ENCODE peak calls at places on chromosomes 16 and 17, in ten cellular contexts. P, J, X, Y, Q, G, W, O, H and N are unnamed samples.

GRCh38 chr17:48593840-48594411 is 347 bp upstream of the HOXB5 start:
- DNase-seq in P (peak; percentile 80), J (no peak), X (peak; percentile 86), Y (no peak), Q (peak; percentile 94), G (peak; percentile 78), W (peak; percentile 76), O (peak; percentile 99), H (peak; percentile 72), N (peak; percentile 79)

GRCh38 chr16:66474750-66475199 is 47.7 kb downstream of the BEAN1 start:
- DNase-seq in P (no peak), J (no peak), X (peak; percentile 49), Y (no peak), Q (no peak), G (peak; percentile 34), W (peak; percentile 40), O (peak; percentile 48), H (no peak), N (peak; percentile 27)

GRCh38 chr17:36463916-36464764 is 22.3 kb upstream of the ZNHIT3 start:
- DNase-seq in P (peak; percentile 90), J (peak; percentile 83), X (no peak), Y (no peak), Q (peak; percentile 88), G (no peak), W (no peak), O (peak; percentile 100), H (peak; percentile 22), N (peak; percentile 69)

GRCh38 chr17:35630530-35631148 is 43.5 kb downstream of the AP2B1 start:
- DNase-seq in P (peak; percentile 45), J (peak; percentile 93), X (no peak), Y (no peak), Q (no peak), G (no peak), W (no peak), O (no peak), H (no peak), N (no peak)

GRCh38 chr16:1552129-1552528 is 18.7 kb downstream of the TMEM204 start:
- DNase-seq in P (no peak), J (no peak), X (no peak), Y (no peak), Q (peak; percentile 73), G (no peak), W (no peak), O (no peak), H (no peak), N (no peak)

GRCh38 chr17:28189667-28190066 is 129.3 kb upstream of the TMEM97 start:
- DNase-seq in P (peak; percentile 17), J (no peak), X (no peak), Y (no peak), Q (no peak), G (no peak), W (no peak), O (no peak), H (no peak), N (no peak)

GRCh38 chr17:64196626-64197025 is 66.4 kb downstream of the TEX2 start:
- DNase-seq in P (peak; percentile 93), J (peak; percentile 84), X (no peak), Y (no peak), Q (no peak), G (no peak), W (no peak), O (no peak), H (no peak), N (no peak)

GRCh38 chr16:19595043-19595767 is 39.7 kb downstream of the VPS35L start:
- DNase-seq in P (peak; percentile 87), J (peak; percentile 89), X (no peak), Y (no peak), Q (no peak), G (no peak), W (no peak), O (no peak), H (no peak), N (no peak)

GRCh38 chr17:75110307-75110937 is 653 bp downstream of the ARMC7 start:
- DNase-seq in P (no peak), J (no peak), X (no peak), Y (no peak), Q (peak; percentile 82), G (no peak), W (peak; percentile 10), O (peak; percentile 90), H (no peak), N (peak; percentile 51)

GRCh38 chr17:80832266-80832676 is 159.4 kb upstream of the CHMP6 start:
- DNase-seq in P (peak; percentile 75), J (peak; percentile 36), X (no peak), Y (peak; percentile 68), Q (peak; percentile 68), G (no peak), W (no peak), O (peak; percentile 91), H (no peak), N (peak; percentile 33)

GRCh38 chr16:55494994-55495421 is 13.9 kb upstream of the LPCAT2 start:
- DNase-seq in P (peak; percentile 95), J (peak; percentile 76), X (no peak), Y (peak; percentile 95), Q (no peak), G (no peak), W (no peak), O (peak; percentile 42), H (no peak), N (peak; percentile 45)

GRCh38 chr17:17739388-17740066 is 58.3 kb downstream of the RAI1 start:
- DNase-seq in P (peak; percentile 51), J (peak; percentile 57), X (no peak), Y (peak; percentile 86), Q (peak; percentile 82), G (no peak), W (no peak), O (no peak), H (no peak), N (peak; percentile 46)

GRCh38 chr17:17379197-17379991 is 76.2 kb downstream of the NT5M start:
- DNase-seq in P (peak; percentile 93), J (no peak), X (no peak), Y (peak; percentile 92), Q (peak; percentile 52), G (no peak), W (no peak), O (no peak), H (no peak), N (no peak)

GRCh38 chr16:27759301-27759871 is 209.4 kb downstream of the KATNIP start:
- DNase-seq in P (peak; percentile 53), J (peak; percentile 88), X (no peak), Y (no peak), Q (no peak), G (no peak), W (no peak), O (no peak), H (no peak), N (no peak)

GRCh38 chr16:27642753-27643152 is 92.8 kb downstream of the KATNIP start:
- DNase-seq in P (peak; percentile 39), J (peak; percentile 17), X (no peak), Y (peak; percentile 5), Q (no peak), G (no peak), W (no peak), O (peak; percentile 70), H (no peak), N (no peak)

GRCh38 chr16:31476305-31477219 is 4.6 kb downstream of the TGFB1I1 start:
- DNase-seq in P (no peak), J (no peak), X (peak; percentile 69), Y (no peak), Q (peak; percentile 97), G (peak; percentile 92), W (peak; percentile 82), O (peak; percentile 95), H (peak; percentile 57), N (peak; percentile 96)

GRCh38 chr17:51230306-51230705 is 29.5 kb downstream of the MBTD1 start:
- DNase-seq in P (no peak), J (no peak), X (no peak), Y (no peak), Q (no peak), G (no peak), W (no peak), O (peak; percentile 51), H (no peak), N (no peak)

GRCh38 chr17:2940352-2940751 is 123.1 kb downstream of the OR1D5 start:
- DNase-seq in P (peak; percentile 63), J (no peak), X (no peak), Y (peak; percentile 45), Q (no peak), G (no peak), W (no peak), O (peak; percentile 83), H (no peak), N (no peak)

GRCh38 chr17:14019186-14019956 is 49.9 kb upstream of the COX10 start:
- DNase-seq in P (peak; percentile 66), J (peak; percentile 74), X (no peak), Y (no peak), Q (no peak), G (no peak), W (no peak), O (no peak), H (no peak), N (no peak)

GRCh38 chr16:87228363-87228762 is 88.8 kb downstream of the C16orf95 start:
- DNase-seq in P (no peak), J (no peak), X (no peak), Y (no peak), Q (no peak), G (no peak), W (no peak), O (no peak), H (no peak), N (no peak)

GRCh38 chr17:39899215-39899614 is 19.2 kb downstream of the GSDMB start:
- DNase-seq in P (no peak), J (no peak), X (no peak), Y (no peak), Q (no peak), G (no peak), W (no peak), O (no peak), H (no peak), N (no peak)

GRCh38 chr17:44747566-44747965 is 11.2 kb upstream of the ADAM11 start:
- DNase-seq in P (no peak), J (no peak), X (no peak), Y (no peak), Q (no peak), G (no peak), W (no peak), O (no peak), H (no peak), N (no peak)

GRCh38 chr17:45222273-45222993 is 748 bp downstream of the FMNL1 start:
- DNase-seq in P (no peak), J (no peak), X (peak; percentile 55), Y (no peak), Q (no peak), G (peak; percentile 43), W (no peak), O (peak; percentile 90), H (no peak), N (no peak)

GRCh38 chr17:8123695-8124349 is at the start of gene HES7:
- DNase-seq in P (no peak), J (peak; percentile 42), X (no peak), Y (no peak), Q (peak; percentile 81), G (no peak), W (no peak), O (peak; percentile 90), H (no peak), N (no peak)

GRCh38 chr17:76578376-76578775 is 7.3 kb downstream of the ST6GALNAC2 start:
- DNase-seq in P (no peak), J (no peak), X (no peak), Y (no peak), Q (no peak), G (no peak), W (no peak), O (no peak), H (no peak), N (no peak)

GRCh38 chr17:62995377-62995885 is 29.4 kb downstream of the TANC2 start:
- DNase-seq in P (peak; percentile 70), J (peak; percentile 23), X (no peak), Y (peak; percentile 57), Q (no peak), G (no peak), W (no peak), O (peak; percentile 79), H (no peak), N (peak; percentile 29)

GRCh38 chr16:54286330-54287017 is at the start of gene IRX3:
- DNase-seq in P (peak; percentile 91), J (peak; percentile 83), X (no peak), Y (peak; percentile 40), Q (peak; percentile 96), G (no peak), W (no peak), O (peak; percentile 92), H (peak; percentile 76), N (peak; percentile 13)

GRCh38 chr16:53480394-53480793 is 22.6 kb downstream of the AKTIP start:
- DNase-seq in P (no peak), J (no peak), X (no peak), Y (no peak), Q (no peak), G (no peak), W (no peak), O (no peak), H (no peak), N (no peak)